ENCODE peak calls at places on chromosome 13, in seven cellular contexts. One of them, this sample, is unnamed.

GRCh38 chr13:84870190-84870589 is 929.0 kb downstream of the SLITRK6 start:
- DNase-seq in tibial nerve: no peak
- DNase-seq in foreskin keratinocyte: no peak
- DNase-seq in breast epithelium: no peak
- DNase-seq in neuronal stem cell: no peak
- DNase-seq in right cardiac atrium: no peak
- DNase-seq in heart right ventricle: no peak
- DNase-seq in this sample: no peak

GRCh38 chr13:84821261-84821660 is 939.0 kb upstream of the SLITRK1 start:
- DNase-seq in tibial nerve: no peak
- DNase-seq in foreskin keratinocyte: no peak
- DNase-seq in breast epithelium: no peak
- DNase-seq in neuronal stem cell: no peak
- DNase-seq in right cardiac atrium: no peak
- DNase-seq in heart right ventricle: no peak
- DNase-seq in this sample: no peak

GRCh38 chr13:93260591-93260990 is 34.0 kb downstream of the GPC6 start:
- DNase-seq in tibial nerve: no peak
- DNase-seq in foreskin keratinocyte: no peak
- DNase-seq in breast epithelium: no peak
- DNase-seq in neuronal stem cell: no peak
- DNase-seq in right cardiac atrium: no peak
- DNase-seq in heart right ventricle: no peak
- DNase-seq in this sample: no peak

GRCh38 chr13:34124912-34125311 is 307.0 kb downstream of the RFC3 start:
- DNase-seq in tibial nerve: no peak
- DNase-seq in foreskin keratinocyte: no peak
- DNase-seq in breast epithelium: no peak
- DNase-seq in neuronal stem cell: no peak
- DNase-seq in right cardiac atrium: no peak
- DNase-seq in heart right ventricle: no peak
- DNase-seq in this sample: no peak

GRCh38 chr13:100235311-100235901 is 146.5 kb downstream of the PCCA start:
- DNase-seq in tibial nerve: no peak
- DNase-seq in foreskin keratinocyte: peak; percentile 28
- DNase-seq in breast epithelium: no peak
- DNase-seq in neuronal stem cell: peak; percentile 20
- DNase-seq in right cardiac atrium: no peak
- DNase-seq in heart right ventricle: no peak
- DNase-seq in this sample: no peak

GRCh38 chr13:105773241-105773640 is 762.2 kb downstream of the EFNB2 start:
- DNase-seq in tibial nerve: no peak
- DNase-seq in foreskin keratinocyte: no peak
- DNase-seq in breast epithelium: no peak
- DNase-seq in neuronal stem cell: no peak
- DNase-seq in right cardiac atrium: no peak
- DNase-seq in heart right ventricle: no peak
- DNase-seq in this sample: no peak

GRCh38 chr13:94700536-94700935 is 11.8 kb downstream of the SOX21 start:
- DNase-seq in tibial nerve: no peak
- DNase-seq in foreskin keratinocyte: no peak
- DNase-seq in breast epithelium: no peak
- DNase-seq in neuronal stem cell: no peak
- DNase-seq in right cardiac atrium: no peak
- DNase-seq in heart right ventricle: no peak
- DNase-seq in this sample: no peak

GRCh38 chr13:37995052-37995451 is 125.5 kb upstream of the TRPC4 start:
- DNase-seq in tibial nerve: no peak
- DNase-seq in foreskin keratinocyte: peak; percentile 25
- DNase-seq in breast epithelium: no peak
- DNase-seq in neuronal stem cell: peak; percentile 27
- DNase-seq in right cardiac atrium: no peak
- DNase-seq in heart right ventricle: no peak
- DNase-seq in this sample: no peak

GRCh38 chr13:34322416-34323074 is 504.6 kb downstream of the RFC3 start:
- DNase-seq in tibial nerve: no peak
- DNase-seq in foreskin keratinocyte: no peak
- DNase-seq in breast epithelium: no peak
- DNase-seq in neuronal stem cell: no peak
- DNase-seq in right cardiac atrium: no peak
- DNase-seq in heart right ventricle: no peak
- DNase-seq in this sample: no peak

GRCh38 chr13:91359071-91359470 is 11.6 kb downstream of the MIR17HG start:
- DNase-seq in tibial nerve: no peak
- DNase-seq in foreskin keratinocyte: no peak
- DNase-seq in breast epithelium: no peak
- DNase-seq in neuronal stem cell: no peak
- DNase-seq in right cardiac atrium: no peak
- DNase-seq in heart right ventricle: no peak
- DNase-seq in this sample: no peak

GRCh38 chr13:113040597-113041292 is 64.8 kb upstream of the F7 start:
- DNase-seq in tibial nerve: no peak
- DNase-seq in foreskin keratinocyte: no peak
- DNase-seq in breast epithelium: no peak
- DNase-seq in neuronal stem cell: no peak
- DNase-seq in right cardiac atrium: no peak
- DNase-seq in heart right ventricle: no peak
- DNase-seq in this sample: no peak

GRCh38 chr13:75161804-75162203 is 320.2 kb downstream of the TBC1D4 start:
- DNase-seq in tibial nerve: no peak
- DNase-seq in foreskin keratinocyte: no peak
- DNase-seq in breast epithelium: no peak
- DNase-seq in neuronal stem cell: no peak
- DNase-seq in right cardiac atrium: no peak
- DNase-seq in heart right ventricle: no peak
- DNase-seq in this sample: no peak

GRCh38 chr13:27839809-27840467 is 47.7 kb downstream of the GSX1 start:
- DNase-seq in tibial nerve: no peak
- DNase-seq in foreskin keratinocyte: peak; percentile 49
- DNase-seq in breast epithelium: no peak
- DNase-seq in neuronal stem cell: no peak
- DNase-seq in right cardiac atrium: no peak
- DNase-seq in heart right ventricle: no peak
- DNase-seq in this sample: no peak

GRCh38 chr13:27835799-27836198 is 43.5 kb downstream of the GSX1 start:
- DNase-seq in tibial nerve: no peak
- DNase-seq in foreskin keratinocyte: no peak
- DNase-seq in breast epithelium: no peak
- DNase-seq in neuronal stem cell: no peak
- DNase-seq in right cardiac atrium: no peak
- DNase-seq in heart right ventricle: no peak
- DNase-seq in this sample: no peak

GRCh38 chr13:27830010-27830409 is 37.7 kb downstream of the GSX1 start:
- DNase-seq in tibial nerve: no peak
- DNase-seq in foreskin keratinocyte: no peak
- DNase-seq in breast epithelium: no peak
- DNase-seq in neuronal stem cell: peak; percentile 67
- DNase-seq in right cardiac atrium: peak; percentile 34
- DNase-seq in heart right ventricle: peak; percentile 48
- DNase-seq in this sample: no peak

GRCh38 chr13:27833206-27833605 is 40.9 kb downstream of the GSX1 start:
- DNase-seq in tibial nerve: no peak
- DNase-seq in foreskin keratinocyte: no peak
- DNase-seq in breast epithelium: no peak
- DNase-seq in neuronal stem cell: no peak
- DNase-seq in right cardiac atrium: no peak
- DNase-seq in heart right ventricle: no peak
- DNase-seq in this sample: no peak

GRCh38 chr13:27834095-27834494 is 41.8 kb downstream of the GSX1 start:
- DNase-seq in tibial nerve: no peak
- DNase-seq in foreskin keratinocyte: no peak
- DNase-seq in breast epithelium: no peak
- DNase-seq in neuronal stem cell: no peak
- DNase-seq in right cardiac atrium: no peak
- DNase-seq in heart right ventricle: no peak
- DNase-seq in this sample: no peak
- H3K27me3 ChIP-seq in tibial nerve: no peaks in the 10 kb centered on the region
- H3K27me3 ChIP-seq in foreskin keratinocyte: peaks cover 56% of the 10 kb centered on the region
- H3K27me3 ChIP-seq in breast epithelium: peaks cover 72% of the 10 kb centered on the region
- H3K27me3 ChIP-seq in neuronal stem cell: no peaks in the 10 kb centered on the region
- H3K27me3 ChIP-seq in right cardiac atrium: no peaks in the 10 kb centered on the region
- H3K27me3 ChIP-seq in heart right ventricle: peaks cover 76% of the 10 kb centered on the region
- H3K27me3 ChIP-seq in this sample: peaks cover 33% of the 10 kb centered on the region

GRCh38 chr13:51524846-51525566 is 59.3 kb upstream of the WDFY2 start:
- DNase-seq in tibial nerve: no peak
- DNase-seq in foreskin keratinocyte: peak; percentile 85
- DNase-seq in breast epithelium: no peak
- DNase-seq in neuronal stem cell: no peak
- DNase-seq in right cardiac atrium: no peak
- DNase-seq in heart right ventricle: no peak
- DNase-seq in this sample: no peak

GRCh38 chr13:51523082-51523518 is 61.2 kb upstream of the WDFY2 start:
- DNase-seq in tibial nerve: no peak
- DNase-seq in foreskin keratinocyte: peak; percentile 69
- DNase-seq in breast epithelium: peak; percentile 28
- DNase-seq in neuronal stem cell: no peak
- DNase-seq in right cardiac atrium: peak; percentile 17
- DNase-seq in heart right ventricle: no peak
- DNase-seq in this sample: no peak

GRCh38 chr13:51520524-51520923 is 63.7 kb upstream of the WDFY2 start:
- DNase-seq in tibial nerve: no peak
- DNase-seq in foreskin keratinocyte: peak; percentile 54
- DNase-seq in breast epithelium: peak; percentile 22
- DNase-seq in neuronal stem cell: no peak
- DNase-seq in right cardiac atrium: no peak
- DNase-seq in heart right ventricle: no peak
- DNase-seq in this sample: no peak

GRCh38 chr13:51525567-51526165 is 58.6 kb upstream of the WDFY2 start:
- DNase-seq in tibial nerve: no peak
- DNase-seq in foreskin keratinocyte: peak; percentile 78
- DNase-seq in breast epithelium: no peak
- DNase-seq in neuronal stem cell: no peak
- DNase-seq in right cardiac atrium: no peak
- DNase-seq in heart right ventricle: no peak
- DNase-seq in this sample: no peak

DNA sequence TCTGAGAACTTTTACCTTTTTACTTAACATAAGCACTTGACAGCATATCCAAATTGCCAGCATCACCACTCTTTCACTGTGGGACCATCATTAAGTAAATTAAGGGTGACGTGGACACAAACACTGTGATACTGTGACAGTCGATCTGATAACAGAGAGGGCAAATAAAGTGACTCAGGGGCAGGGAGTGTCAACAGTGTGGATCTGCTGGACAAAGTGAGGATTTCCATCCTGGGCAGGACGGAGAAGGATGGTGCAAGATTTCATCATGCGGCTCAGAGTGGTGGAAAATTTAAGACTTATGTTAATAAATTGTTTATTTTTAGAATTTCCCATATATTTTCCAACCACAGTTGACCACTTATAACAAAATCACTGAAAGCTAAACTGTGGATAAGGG is 60.0 kb upstream of the WDFY2 start:
- DNase-seq in tibial nerve: no peak
- DNase-seq in foreskin keratinocyte: no peak
- DNase-seq in breast epithelium: no peak
- DNase-seq in neuronal stem cell: no peak
- DNase-seq in right cardiac atrium: no peak
- DNase-seq in heart right ventricle: no peak
- DNase-seq in this sample: no peak
- H3K4me1 ChIP-seq in tibial nerve: peaks cover 4% of the 10 kb centered on the region
- H3K4me1 ChIP-seq in foreskin keratinocyte: peaks cover 25% of the 10 kb centered on the region
- H3K4me1 ChIP-seq in breast epithelium: no peaks in the 10 kb centered on the region
- H3K4me1 ChIP-seq in neuronal stem cell: peaks cover 1% of the 10 kb centered on the region
- H3K4me1 ChIP-seq in right cardiac atrium: no peaks in the 10 kb centered on the region
- H3K4me1 ChIP-seq in heart right ventricle: no peaks in the 10 kb centered on the region
- H3K4me1 ChIP-seq in this sample: no peaks in the 10 kb centered on the region

DNA sequence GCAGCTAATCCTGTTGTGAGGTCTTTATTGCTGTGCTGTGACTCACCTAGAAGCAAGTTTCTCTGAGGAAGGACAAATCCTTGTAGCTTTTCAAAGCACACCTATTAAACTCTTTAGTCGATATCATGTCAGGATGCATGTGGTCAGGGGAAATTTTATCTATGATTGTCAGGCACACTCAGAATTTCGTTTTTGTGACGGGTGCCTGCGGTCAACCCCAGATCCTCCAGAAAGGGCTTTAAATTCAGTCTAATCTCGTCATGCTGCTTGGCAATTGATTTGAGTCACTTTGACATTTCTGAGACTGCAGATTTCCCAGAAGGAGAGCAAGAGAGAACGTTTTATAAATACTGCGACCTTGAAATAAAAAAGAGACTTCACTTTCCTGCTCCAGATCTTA is 316.9 kb downstream of the FGF9 start:
- DNase-seq in tibial nerve: no peak
- DNase-seq in foreskin keratinocyte: no peak
- DNase-seq in breast epithelium: no peak
- DNase-seq in neuronal stem cell: no peak
- DNase-seq in right cardiac atrium: no peak
- DNase-seq in heart right ventricle: no peak
- DNase-seq in this sample: no peak
- H3K27me3 ChIP-seq in tibial nerve: no peaks in the 10 kb centered on the region
- H3K27me3 ChIP-seq in foreskin keratinocyte: no peaks in the 10 kb centered on the region
- H3K27me3 ChIP-seq in breast epithelium: no peaks in the 10 kb centered on the region
- H3K27me3 ChIP-seq in neuronal stem cell: no peaks in the 10 kb centered on the region
- H3K27me3 ChIP-seq in right cardiac atrium: no peaks in the 10 kb centered on the region
- H3K27me3 ChIP-seq in heart right ventricle: no peaks in the 10 kb centered on the region
- H3K27me3 ChIP-seq in this sample: no peaks in the 10 kb centered on the region

GRCh38 chr13:46640843-46641242 is 87.9 kb downstream of the LRCH1 start:
- DNase-seq in tibial nerve: no peak
- DNase-seq in foreskin keratinocyte: peak; percentile 78
- DNase-seq in breast epithelium: no peak
- DNase-seq in neuronal stem cell: no peak
- DNase-seq in right cardiac atrium: no peak
- DNase-seq in heart right ventricle: no peak
- DNase-seq in this sample: no peak

GRCh38 chr13:46641274-46642081 is 88.5 kb downstream of the LRCH1 start:
- DNase-seq in tibial nerve: no peak
- DNase-seq in foreskin keratinocyte: no peak
- DNase-seq in breast epithelium: no peak
- DNase-seq in neuronal stem cell: no peak
- DNase-seq in right cardiac atrium: peak; percentile 48
- DNase-seq in heart right ventricle: peak; percentile 35
- DNase-seq in this sample: no peak

GRCh38 chr13:46643165-46643777 is 90.3 kb downstream of the LRCH1 start:
- DNase-seq in tibial nerve: no peak
- DNase-seq in foreskin keratinocyte: no peak
- DNase-seq in breast epithelium: no peak
- DNase-seq in neuronal stem cell: no peak
- DNase-seq in right cardiac atrium: no peak
- DNase-seq in heart right ventricle: no peak
- DNase-seq in this sample: no peak

GRCh38 chr13:46639033-46639981 is 86.3 kb downstream of the LRCH1 start:
- DNase-seq in tibial nerve: no peak
- DNase-seq in foreskin keratinocyte: no peak
- DNase-seq in breast epithelium: no peak
- DNase-seq in neuronal stem cell: no peak
- DNase-seq in right cardiac atrium: no peak
- DNase-seq in heart right ventricle: no peak
- DNase-seq in this sample: no peak

DNA sequence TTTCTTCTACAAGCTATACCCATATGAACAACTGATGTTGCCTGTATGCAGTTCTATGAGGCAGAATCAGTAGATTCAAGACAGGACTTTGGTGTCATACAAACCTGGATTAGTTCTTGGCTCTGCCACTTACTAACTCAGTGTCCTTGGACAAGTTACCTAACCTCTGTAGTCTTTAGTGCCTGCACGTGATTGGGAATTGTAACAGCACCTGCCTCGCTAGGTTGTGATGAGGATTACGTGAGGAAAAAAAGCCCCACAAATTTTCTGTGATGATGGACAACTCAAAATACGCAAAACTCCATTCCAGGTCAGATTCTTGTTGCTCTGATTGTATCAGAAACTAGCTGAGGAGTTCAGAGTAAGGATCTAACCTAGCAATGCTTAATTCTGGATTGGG is 89.3 kb downstream of the LRCH1 start:
- DNase-seq in tibial nerve: no peak
- DNase-seq in foreskin keratinocyte: no peak
- DNase-seq in breast epithelium: no peak
- DNase-seq in neuronal stem cell: no peak
- DNase-seq in right cardiac atrium: no peak
- DNase-seq in heart right ventricle: no peak
- DNase-seq in this sample: no peak
- H3K4me1 ChIP-seq in tibial nerve: peaks cover 46% of the 10 kb centered on the region
- H3K4me1 ChIP-seq in foreskin keratinocyte: peaks cover 15% of the 10 kb centered on the region
- H3K4me1 ChIP-seq in breast epithelium: peaks cover 4% of the 10 kb centered on the region
- H3K4me1 ChIP-seq in neuronal stem cell: peaks cover 7% of the 10 kb centered on the region
- H3K4me1 ChIP-seq in right cardiac atrium: peaks cover 17% of the 10 kb centered on the region
- H3K4me1 ChIP-seq in heart right ventricle: peaks cover 70% of the 10 kb centered on the region
- H3K4me1 ChIP-seq in this sample: peaks cover 53% of the 10 kb centered on the region

This sample was measured in tibial artery.